ENCODE peak calls at places on chromosome 22, in ten cellular contexts. E, H, X, O, K, L, P, U, A and T are unnamed samples. For H3K27me3 and H3K4me1, the result is how much of the 10 kb centered on the place peaks cover.

GRCh38 chr22:44802071-44802700 is 49.8 kb downstream of the ARHGAP8 start:
- DNase-seq in O (no peak), A (no peak), K (peak), X (no peak), E (no peak), P (no peak), H (no peak), L (no peak), U (no peak), T (no peak)

GRCh38 chr22:21450858-21451331 is 16.3 kb upstream of the TMEM191C start:
- DNase-seq in H (no peak), E (no peak), A (no peak), X (no peak), P (peak), U (no peak), O (no peak), L (no peak), K (no peak), T (no peak)

GRCh38 chr22:19965771-19966709 is 24.4 kb upstream of the TXNRD2 start:
- DNase-seq in A (no peak), O (no peak), P (no peak), H (no peak), X (no peak), L (no peak), E (no peak), U (no peak), K (peak), T (peak)

GRCh38 chr22:50704510-50705218 is 32.0 kb downstream of the SHANK3 start:
- DNase-seq in L (no peak), H (peak), U (no peak), E (no peak), O (no peak), P (peak), K (peak), X (no peak), A (no peak), T (no peak)

GRCh38 chr22:29004647-29005371 is 56.8 kb downstream of the C22orf31 start:
- DNase-seq in H (peak), O (peak), U (no peak), P (peak), X (peak), K (peak), E (peak), L (no peak), A (peak), T (peak)

GRCh38 chr22:50102946-50103345 is 13.1 kb downstream of the MOV10L1 start:
- DNase-seq in X (no peak), P (no peak), U (no peak), E (no peak), K (no peak), A (no peak), L (no peak), O (no peak), H (no peak), T (peak)

GRCh38 chr22:37187552-37187890 is 526 bp downstream of the C1QTNF6 start:
- DNase-seq in H (peak), X (peak), K (peak), A (peak), U (no peak), E (no peak), L (peak), O (peak), P (no peak), T (no peak)

GRCh38 chr22:30754971-30755759 is 60.5 kb downstream of the OSBP2 start:
- DNase-seq in O (peak), A (peak), L (peak), K (peak), P (no peak), X (peak), E (peak), U (peak), H (peak), T (peak)

GRCh38 chr22:49956418-49956770 is 4.2 kb upstream of the PIM3 start:
- DNase-seq in K (peak), H (no peak), X (no peak), A (no peak), U (no peak), E (no peak), P (peak), L (no peak), O (no peak), T (peak)

GRCh38 chr22:41816241-41816640 is 15.8 kb downstream of the CCDC134 start:
- DNase-seq in H (no peak), U (no peak), L (no peak), P (no peak), K (no peak), A (no peak), O (no peak), E (no peak), X (no peak), T (no peak)

GRCh38 chr22:40196628-40197027 is 18.9 kb downstream of the TNRC6B start:
- DNase-seq in U (no peak), P (no peak), L (peak), A (peak), E (no peak), H (no peak), K (no peak), O (peak), X (peak), T (no peak)

GRCh38 chr22:28911777-28912669 is 28.7 kb downstream of the ZNRF3 start:
- DNase-seq in K (no peak), U (no peak), E (no peak), P (no peak), A (peak), O (no peak), H (no peak), L (peak), X (peak), T (peak)

GRCh38 chr22:40412441-40412840 is 42.0 kb downstream of the SGSM3 start:
- DNase-seq in P (peak), L (no peak), H (no peak), E (no peak), K (no peak), O (no peak), U (no peak), X (no peak), A (no peak), T (no peak)

GRCh38 chr22:29079218-29079901 is 6.5 kb downstream of the KREMEN1 start:
- DNase-seq in L (no peak), H (no peak), O (no peak), A (peak), K (no peak), U (no peak), P (no peak), X (no peak), E (no peak), T (no peak)

GRCh38 chr22:25698986-25699385 is 43.0 kb upstream of the MYO18B start:
- DNase-seq in L (no peak), X (no peak), P (no peak), E (no peak), K (no peak), U (no peak), O (no peak), A (no peak), H (no peak), T (no peak)

GRCh38 chr22:32446321-32446720 is 17.9 kb downstream of the BPIFC start:
- DNase-seq in P (no peak), U (no peak), E (no peak), X (no peak), O (no peak), A (no peak), H (no peak), L (no peak), K (no peak), T (no peak)

GRCh38 chr22:41040483-41040882 is 51.9 kb upstream of the EP300 start:
- DNase-seq in E (no peak), H (no peak), P (no peak), U (no peak), K (no peak), L (peak), A (no peak), O (no peak), X (no peak), T (no peak)

DNA sequence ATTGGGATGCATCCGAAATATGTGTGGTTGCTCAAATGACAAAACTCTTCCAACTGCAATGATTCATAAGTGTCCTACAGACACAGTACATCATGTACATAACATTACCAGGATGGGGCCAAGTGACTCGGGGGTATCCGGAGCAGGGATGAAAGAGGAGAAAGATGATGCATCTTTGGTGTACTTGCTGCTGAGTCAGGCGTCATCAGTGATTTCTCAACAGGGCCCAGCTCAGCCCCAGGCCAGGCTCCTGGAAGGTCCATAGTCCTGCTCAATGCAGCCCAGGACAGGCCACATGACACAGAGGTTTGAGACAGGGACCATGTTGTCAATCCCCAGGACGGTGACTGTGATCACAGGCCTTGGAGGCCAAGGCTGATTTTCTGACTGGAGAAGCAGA is 59.3 kb downstream of the GGTLC2 start:
- DNase-seq in U (no peak), A (no peak), L (peak), H (no peak), X (no peak), K (no peak), E (no peak), P (no peak), O (no peak), T (no peak)
- H3K27me3 ChIP-seq in U (under half), A (under half), L (under half), H (under half), X (under half), K (under half), E (under half), P (under half), O (under half), T (under half)

GRCh38 chr22:39174498-39175120 is 22.1 kb upstream of the CBX7 start:
- DNase-seq in L (peak), X (peak), U (peak), H (peak), O (peak), K (peak), E (peak), A (peak), P (peak), T (peak)

GRCh38 chr22:39170825-39171622 is 18.5 kb upstream of the CBX7 start:
- DNase-seq in L (peak), U (peak), P (peak), X (peak), H (peak), E (peak), A (peak), K (peak), O (peak), T (peak)

GRCh38 chr22:39171623-39172264 is 19.3 kb upstream of the CBX7 start:
- DNase-seq in L (no peak), O (no peak), A (no peak), X (no peak), H (no peak), U (no peak), P (no peak), K (peak), E (no peak), T (no peak)

GRCh38 chr22:39173787-39174497 is 21.5 kb upstream of the CBX7 start:
- DNase-seq in O (no peak), L (peak), H (no peak), E (no peak), P (no peak), A (no peak), K (peak), U (no peak), X (no peak), T (no peak)

DNA sequence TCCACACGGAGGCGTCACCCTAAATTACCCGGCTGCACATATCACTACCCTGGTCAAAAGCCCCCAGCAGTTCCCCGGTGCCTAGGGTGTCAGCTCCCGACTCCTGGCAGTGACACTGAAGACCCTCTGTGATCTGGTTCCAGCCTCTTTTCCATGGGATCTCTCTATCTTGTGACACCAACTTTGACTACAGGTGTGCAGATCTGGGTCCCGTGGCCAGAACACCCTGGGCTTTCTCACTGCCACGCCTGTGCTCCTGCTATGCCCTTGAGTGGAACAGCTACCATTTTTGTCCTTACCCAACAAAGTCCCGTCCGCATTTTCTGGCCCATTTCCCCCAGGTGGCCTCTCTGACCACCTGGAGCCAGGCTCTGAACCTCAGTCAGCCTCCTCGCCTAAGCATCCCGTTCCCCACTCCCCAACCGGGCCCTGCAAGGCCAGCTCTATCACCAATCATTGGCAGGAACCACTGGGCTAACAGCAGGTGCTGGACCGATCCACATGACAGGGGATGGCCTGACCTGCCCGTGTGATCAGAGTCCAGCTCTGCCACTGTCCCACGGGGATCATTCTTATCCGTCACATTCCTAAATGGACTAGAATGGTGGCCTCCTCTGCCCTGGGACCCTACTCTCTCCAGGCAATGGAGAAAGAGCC is 20.7 kb upstream of the CBX7 start:
- DNase-seq in L (no peak), U (no peak), E (no peak), X (no peak), H (no peak), A (no peak), K (peak), O (no peak), P (no peak), T (no peak)
- H3K4me1 ChIP-seq in L (under half), U (under half), E (half or more), X (half or more), H (half or more), A (under half), K (under half), O (half or more), P (half or more), T (half or more)

GRCh38 chr22:27594020-27594419 is 207.5 kb downstream of the MN1 start:
- DNase-seq in E (no peak), H (no peak), A (no peak), O (no peak), U (no peak), P (no peak), X (no peak), L (no peak), K (no peak), T (no peak)
- H3K27me3 ChIP-seq in E (under half), H (under half), A (under half), O (under half), U (under half), P (under half), X (under half), L (under half), K (under half), T (under half)

DNA sequence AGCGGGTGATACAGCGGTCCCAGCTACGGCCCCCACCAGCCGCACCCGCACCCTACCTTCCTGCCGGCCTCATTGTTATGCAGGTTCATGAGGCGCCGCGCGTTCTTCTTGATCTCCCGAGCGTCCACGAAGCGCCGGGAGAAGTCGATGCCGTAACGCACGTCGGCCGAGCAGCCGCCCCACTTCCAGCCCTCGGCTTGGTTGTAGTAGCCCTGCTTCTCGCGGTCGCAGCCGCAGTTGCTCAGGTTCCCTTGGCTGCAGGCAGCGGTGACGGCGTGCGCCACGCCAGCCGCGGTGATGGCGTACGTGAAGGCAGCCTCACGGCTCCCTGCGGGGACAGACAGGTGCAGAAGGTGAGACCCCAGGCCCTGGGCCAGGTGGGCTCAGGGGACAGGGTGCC is 45.9 kb downstream of the WNT7B start:
- DNase-seq in O (no peak), U (no peak), P (no peak), K (no peak), E (no peak), H (no peak), A (no peak), L (no peak), X (no peak), T (no peak)
- H3K4me1 ChIP-seq in O (under half), U (under half), P (under half), K (under half), E (under half), H (under half), A (under half), L (under half), X (half or more), T (under half)

GRCh38 chr22:48827228-48827810 is 1000.4 kb downstream of the BRD1 start:
- DNase-seq in A (peak), H (no peak), E (no peak), U (no peak), P (no peak), K (no peak), O (no peak), X (no peak), L (no peak), T (no peak)

GRCh38 chr22:48826546-48826945 is 1001.1 kb downstream of the BRD1 start:
- DNase-seq in O (no peak), P (no peak), U (no peak), K (no peak), E (no peak), X (no peak), A (no peak), H (no peak), L (no peak), T (no peak)

GRCh38 chr22:48823941-48824340 is 1003.7 kb downstream of the BRD1 start:
- DNase-seq in X (no peak), A (no peak), U (no peak), L (no peak), E (no peak), P (no peak), O (no peak), H (no peak), K (no peak), T (no peak)

GRCh38 chr22:48824673-48825651 is 1002.7 kb downstream of the BRD1 start:
- DNase-seq in O (no peak), H (no peak), A (peak), L (no peak), U (no peak), X (no peak), E (no peak), P (no peak), K (peak), T (no peak)

DNA sequence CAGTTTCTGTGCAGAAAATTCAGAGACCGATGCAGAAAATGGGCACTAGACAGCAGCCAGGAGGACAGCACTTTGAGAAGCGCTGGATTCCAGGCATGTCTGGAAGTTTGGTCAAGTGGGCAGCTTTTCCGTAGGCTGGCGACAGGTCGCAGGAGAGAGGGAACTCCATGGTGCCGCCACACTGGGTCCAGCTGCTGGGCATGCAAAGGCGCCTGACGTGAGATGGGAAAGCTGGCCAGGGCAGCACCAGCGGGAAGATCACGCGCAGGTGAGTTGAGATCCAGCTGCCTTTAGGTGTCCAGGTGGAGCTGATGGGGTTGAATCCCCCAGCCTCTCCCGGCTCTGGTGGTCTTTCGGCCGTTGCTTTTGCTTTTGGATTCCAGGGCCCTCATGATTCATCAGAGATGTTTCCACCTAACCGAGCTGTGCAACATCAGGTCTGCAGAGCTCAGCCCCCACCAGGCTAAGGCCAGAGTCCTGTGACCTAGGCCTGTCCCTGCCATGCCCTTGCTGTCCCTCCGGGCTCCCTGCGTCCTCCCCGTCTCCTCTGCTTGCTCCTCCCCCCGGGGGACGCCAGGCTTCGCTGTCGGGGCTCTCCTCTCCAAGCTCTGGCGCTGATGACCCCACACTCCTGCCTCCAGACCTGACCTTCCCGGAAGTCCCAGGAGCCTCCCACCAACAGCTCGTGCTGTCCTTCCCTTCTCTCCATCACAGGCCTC is 1001.7 kb downstream of the BRD1 start:
- DNase-seq in P (no peak), A (no peak), O (no peak), L (no peak), H (no peak), K (peak), X (no peak), U (no peak), E (no peak), T (no peak)
- H3K27me3 ChIP-seq in P (under half), A (under half), O (under half), L (under half), H (under half), K (under half), X (under half), U (under half), E (under half), T (under half)

GRCh38 chr22:24171822-24172221 is 9.5 kb upstream of the SUSD2 start:
- DNase-seq in O (no peak), U (no peak), A (no peak), H (no peak), L (no peak), E (no peak), X (no peak), K (no peak), P (no peak), T (no peak)
- H3K4me1 ChIP-seq in O (under half), U (under half), A (under half), H (under half), L (under half), E (under half), X (under half), K (under half), P (under half), T (under half)

DNA sequence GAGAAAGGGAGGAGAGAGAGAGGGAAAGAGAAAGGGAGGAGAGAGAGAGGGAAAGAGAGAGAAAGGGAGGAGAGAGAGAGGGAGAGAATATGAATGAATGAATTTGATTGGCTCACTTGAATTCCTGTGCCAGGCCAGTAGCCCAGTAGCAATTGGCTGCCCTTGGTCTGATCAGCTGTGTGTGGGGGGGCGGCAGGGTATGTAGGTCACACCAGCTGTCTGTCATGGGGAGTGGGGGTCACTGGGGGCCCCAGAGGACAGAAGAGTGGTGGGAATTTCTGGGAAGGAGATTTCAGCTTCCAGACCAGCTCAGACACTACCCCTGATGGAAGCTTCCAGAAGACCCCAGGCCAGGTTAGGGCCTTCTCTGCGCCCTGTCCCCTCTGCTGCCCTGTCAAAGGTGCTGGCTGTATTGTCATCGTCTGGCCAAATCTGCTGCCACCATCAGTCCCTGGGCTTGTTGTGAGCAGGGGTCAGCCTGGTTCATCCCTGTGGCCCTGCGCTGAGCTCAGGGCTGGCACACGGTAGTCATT is 21.1 kb downstream of the MPPED1 start:
- DNase-seq in P (peak), U (no peak), E (no peak), O (no peak), H (no peak), L (no peak), A (no peak), X (no peak), K (no peak), T (no peak)
- H3K27me3 ChIP-seq in P (half or more), U (under half), E (under half), O (under half), H (under half), L (under half), A (under half), X (under half), K (under half), T (under half)